ENCODE peak calls at places on chromosomes 5 and 9, in eight cellular contexts. J is heart left ventricle; E is HepG2; V is CD4-positive, alpha-beta T cell; F is breast epithelium; P is fibroblast of villous mesenchyme; S is adrenal gland; N is progenitor cell of endocrine pancreas. A is an unnamed sample.

GRCh38 chr5:149605998-149606721 is 24.9 kb downstream of the ARHGEF37 start:
- DNase-seq in J (no peak), E (no peak), V (no peak), F (no peak), P (peak), S (no peak), N (no peak), A (no peak)

GRCh38 chr5:119302916-119303897 is 52.6 kb upstream of the TNFAIP8 start:
- DNase-seq in J (no peak), E (peak), V (no peak), F (peak), P (peak), S (no peak), N (no peak), A (no peak)

GRCh38 chr5:93589348-93589662 is 6.3 kb downstream of the NR2F1 start:
- DNase-seq in J (no peak), E (no peak), V (no peak), F (no peak), P (no peak), S (no peak), N (no peak), A (no peak)

GRCh38 chr5:88826959-88827585 is 55.9 kb downstream of the MEF2C start:
- DNase-seq in J (peak), E (no peak), V (no peak), F (no peak), P (peak), S (peak), N (no peak), A (no peak)

GRCh38 chr9:15144567-15145174 is 162.3 kb downstream of the TTC39B start:
- DNase-seq in J (no peak), E (no peak), V (no peak), F (no peak), P (peak), S (no peak), N (no peak), A (no peak)

GRCh38 chr5:34838785-34839714 is at the start of gene TTC23L:
- DNase-seq in J (peak), E (peak), V (peak), F (peak), P (peak), S (peak), N (peak), A (peak)

GRCh38 chr5:120538644-120539043 is 74.5 kb downstream of the PRR16 start:
- DNase-seq in J (no peak), E (no peak), V (no peak), F (no peak), P (peak), S (no peak), N (no peak), A (no peak)

GRCh38 chr5:35852084-35852734 is 4.5 kb upstream of the IL7R start:
- DNase-seq in J (no peak), E (no peak), V (no peak), F (no peak), P (no peak), S (peak), N (no peak), A (no peak)

GRCh38 chr9:91714874-91715615 is 235.0 kb downstream of the ROR2 start:
- DNase-seq in J (no peak), E (no peak), V (no peak), F (no peak), P (no peak), S (no peak), N (no peak), A (no peak)

GRCh38 chr5:67028371-67028770 is 168.2 kb downstream of the CD180 start:
- DNase-seq in J (no peak), E (no peak), V (no peak), F (no peak), P (no peak), S (no peak), N (no peak), A (no peak)

GRCh38 chr9:16627967-16628366 is 242.5 kb downstream of the BNC2 start:
- DNase-seq in J (peak), E (no peak), V (no peak), F (no peak), P (peak), S (no peak), N (no peak), A (no peak)

GRCh38 chr5:142313275-142313674 is 11.5 kb downstream of the SPRY4 start:
- DNase-seq in J (no peak), E (no peak), V (no peak), F (no peak), P (no peak), S (no peak), N (no peak), A (no peak)

GRCh38 chr9:84839538-84839937 is 170.0 kb downstream of the NTRK2 start:
- DNase-seq in J (no peak), E (no peak), V (no peak), F (no peak), P (peak), S (no peak), N (no peak), A (no peak)

GRCh38 chr9:24090566-24090965 is 264.5 kb upstream of the ELAVL2 start:
- DNase-seq in J (no peak), E (no peak), V (no peak), F (no peak), P (no peak), S (no peak), N (no peak), A (no peak)

GRCh38 chr5:56522972-56523371 is 289.8 kb upstream of the ANKRD55 start:
- DNase-seq in J (peak), E (no peak), V (no peak), F (no peak), P (peak), S (peak), N (no peak), A (no peak)

GRCh38 chr9:98698856-98699255 is 9.9 kb downstream of the GABBR2 start:
- DNase-seq in J (no peak), E (no peak), V (no peak), F (no peak), P (no peak), S (no peak), N (no peak), A (no peak)

GRCh38 chr5:134510970-134511795 is 14.3 kb upstream of the JADE2 start:
- DNase-seq in J (no peak), E (peak), V (no peak), F (peak), P (no peak), S (no peak), N (peak), A (no peak)

GRCh38 chr9:21171351-21171750 is 4.9 kb upstream of the IFNA21 start:
- DNase-seq in J (no peak), E (no peak), V (no peak), F (no peak), P (no peak), S (no peak), N (no peak), A (no peak)

GRCh38 chr5:177982072-177982727 is 13.8 kb downstream of the PROP1 start:
- DNase-seq in J (no peak), E (peak), V (no peak), F (no peak), P (no peak), S (no peak), N (no peak), A (no peak)
- TF ChIP-seq CTCF in J (no peak), E (peak), V (no peak), F (no peak), P (peak), S (no peak), N (peak), A (no peak)

DNA sequence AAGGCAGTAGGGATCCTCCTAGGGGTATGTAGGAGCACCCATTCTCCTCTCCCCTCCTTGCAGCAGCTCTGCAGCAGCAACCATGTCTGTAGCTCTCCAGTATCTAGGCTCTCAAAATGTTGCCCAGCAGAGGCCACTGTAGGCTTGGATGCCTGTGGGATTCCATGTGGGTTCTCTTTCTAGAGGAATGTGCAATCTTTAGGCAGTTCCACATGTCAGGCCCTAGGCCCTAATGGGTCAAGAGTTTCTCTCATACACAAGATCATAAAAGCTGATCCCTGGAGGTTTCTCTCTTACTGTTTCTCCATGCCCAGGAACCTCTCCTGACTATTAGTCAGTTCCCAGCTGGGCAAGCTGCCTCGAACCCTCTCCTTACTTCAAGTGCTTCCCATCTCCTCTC is 215.8 kb downstream of the FRMD3 start:
- DNase-seq in J (no peak), E (peak), V (no peak), F (no peak), P (peak), S (no peak), N (no peak), A (no peak)
- TF ChIP-seq CTCF in J (no peak), E (no peak), V (no peak), F (no peak), P (no peak), S (no peak), N (no peak), A (no peak)

DNA sequence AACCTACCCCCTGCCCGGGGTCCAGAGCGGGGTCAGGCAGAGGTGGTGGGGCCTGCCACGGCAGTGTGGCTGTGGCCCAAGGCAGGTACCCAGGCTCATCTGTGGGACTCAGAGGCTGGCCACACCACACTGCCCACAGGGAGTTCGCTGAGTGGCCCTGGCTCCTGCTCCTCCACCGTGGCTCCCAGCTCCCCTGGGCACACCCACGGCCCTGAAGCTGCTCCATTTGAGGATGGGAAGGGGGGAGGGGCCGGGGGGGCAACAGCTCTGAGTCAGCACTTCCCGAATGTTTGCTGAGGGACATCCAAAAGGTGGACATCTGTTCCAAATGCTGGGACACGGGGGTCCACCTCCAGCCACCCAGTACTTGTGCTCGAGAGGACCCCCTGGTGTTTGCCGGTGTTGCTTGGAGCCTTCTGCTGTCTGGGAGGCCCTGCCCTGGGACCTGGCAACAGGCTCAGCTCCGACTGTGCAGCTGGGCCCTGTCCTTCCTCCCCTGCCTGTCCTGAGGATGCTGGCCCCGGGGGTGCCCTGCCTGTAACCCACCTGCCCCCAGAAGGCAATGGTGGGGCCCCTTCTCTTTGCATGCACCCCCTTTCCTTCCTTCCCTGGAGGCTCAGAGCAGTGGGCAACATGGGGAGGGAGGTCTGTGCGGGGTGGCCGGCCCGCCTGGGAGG is 2.5 kb upstream of the NRARP start:
- DNase-seq in J (peak), E (no peak), V (no peak), F (no peak), P (no peak), S (peak), N (peak), A (no peak)
- TF ChIP-seq CTCF in J (peak), E (peak), V (no peak), F (no peak), P (no peak), S (no peak), N (peak), A (no peak)

GRCh38 chr5:162214551-162214950 is 147.0 kb downstream of the GABRG2 start:
- DNase-seq in J (no peak), E (no peak), V (no peak), F (no peak), P (no peak), S (no peak), N (no peak), A (no peak)

GRCh38 chr5:162209005-162209605 is 141.5 kb downstream of the GABRG2 start:
- DNase-seq in J (peak), E (peak), V (no peak), F (no peak), P (no peak), S (peak), N (peak), A (peak)
- TF ChIP-seq CTCF in J (peak), E (peak), V (no peak), F (no peak), P (no peak), S (peak), N (peak), A (peak)

A was measured in D721Med.